ENCODE peak calls at places on chromosomes 2 and 18, in six cellular contexts. One of them, this sample, is unnamed.

GRCh38 chr2:3173031-3173430 is 204.6 kb downstream of the EIPR1 start:
- DNase-seq in tibial artery: peak; percentile 53
- DNase-seq in GM23248: no peak
- DNase-seq in heart right ventricle: no peak
- DNase-seq in CD8-positive, alpha-beta memory T cell: no peak
- DNase-seq in neural progenitor cell: no peak
- DNase-seq in this sample: no peak

GRCh38 chr2:187138240-187138639 is 289.3 kb upstream of the ZSWIM2 start:
- DNase-seq in heart right ventricle: peak; percentile 49
- DNase-seq in GM23248: peak; percentile 61
- DNase-seq in CD8-positive, alpha-beta memory T cell: no peak
- DNase-seq in neural progenitor cell: peak; percentile 59
- DNase-seq in tibial artery: no peak
- DNase-seq in this sample: no peak

GRCh38 chr2:238149841-238150572 is 8.8 kb upstream of the ERFE start:
- DNase-seq in GM23248: no peak
- DNase-seq in CD8-positive, alpha-beta memory T cell: no peak
- DNase-seq in tibial artery: no peak
- DNase-seq in neural progenitor cell: no peak
- DNase-seq in heart right ventricle: no peak
- DNase-seq in this sample: no peak

GRCh38 chr2:142872900-142873724 is 4.4 kb upstream of the KYNU start:
- DNase-seq in tibial artery: no peak
- DNase-seq in CD8-positive, alpha-beta memory T cell: no peak
- DNase-seq in heart right ventricle: no peak
- DNase-seq in neural progenitor cell: no peak
- DNase-seq in GM23248: peak; percentile 91
- DNase-seq in this sample: no peak

GRCh38 chr2:43636616-43637015 is 444 bp upstream of the PLEKHH2 start:
- DNase-seq in heart right ventricle: no peak
- DNase-seq in tibial artery: no peak
- DNase-seq in GM23248: no peak
- DNase-seq in CD8-positive, alpha-beta memory T cell: no peak
- DNase-seq in neural progenitor cell: no peak
- DNase-seq in this sample: no peak

GRCh38 chr2:57182941-57183340 is 863.7 kb upstream of the VRK2 start:
- DNase-seq in tibial artery: no peak
- DNase-seq in heart right ventricle: no peak
- DNase-seq in CD8-positive, alpha-beta memory T cell: no peak
- DNase-seq in neural progenitor cell: no peak
- DNase-seq in GM23248: peak; percentile 8
- DNase-seq in this sample: no peak

GRCh38 chr2:71934595-71935263 is 212.9 kb downstream of the CYP26B1 start:
- DNase-seq in CD8-positive, alpha-beta memory T cell: no peak
- DNase-seq in neural progenitor cell: no peak
- DNase-seq in GM23248: peak; percentile 92
- DNase-seq in heart right ventricle: no peak
- DNase-seq in tibial artery: peak; percentile 88
- DNase-seq in this sample: no peak

GRCh38 chr2:59706729-59707128 is 846.7 kb downstream of the BCL11A start:
- DNase-seq in neural progenitor cell: no peak
- DNase-seq in heart right ventricle: no peak
- DNase-seq in tibial artery: no peak
- DNase-seq in CD8-positive, alpha-beta memory T cell: no peak
- DNase-seq in GM23248: no peak
- DNase-seq in this sample: no peak

GRCh38 chr2:237962432-237963084 is 4.3 kb upstream of the UBE2F start:
- DNase-seq in neural progenitor cell: no peak
- DNase-seq in heart right ventricle: no peak
- DNase-seq in tibial artery: no peak
- DNase-seq in GM23248: no peak
- DNase-seq in CD8-positive, alpha-beta memory T cell: no peak
- DNase-seq in this sample: no peak

GRCh38 chr18:79574938-79575525 is 104.6 kb upstream of the CTDP1 start:
- DNase-seq in GM23248: no peak
- DNase-seq in neural progenitor cell: no peak
- DNase-seq in heart right ventricle: no peak
- DNase-seq in CD8-positive, alpha-beta memory T cell: no peak
- DNase-seq in tibial artery: peak; percentile 55
- DNase-seq in this sample: no peak

GRCh38 chr2:65395621-65396347 is 36.6 kb downstream of the SPRED2 start:
- DNase-seq in tibial artery: no peak
- DNase-seq in GM23248: no peak
- DNase-seq in heart right ventricle: no peak
- DNase-seq in neural progenitor cell: no peak
- DNase-seq in CD8-positive, alpha-beta memory T cell: no peak
- DNase-seq in this sample: no peak

GRCh38 chr2:121412349-121412748 is 118.3 kb upstream of the RNU4ATAC start:
- DNase-seq in GM23248: no peak
- DNase-seq in neural progenitor cell: no peak
- DNase-seq in heart right ventricle: no peak
- DNase-seq in CD8-positive, alpha-beta memory T cell: no peak
- DNase-seq in tibial artery: no peak
- DNase-seq in this sample: no peak

GRCh38 chr2:44137872-44138551 is 30.7 kb upstream of the PPM1B start:
- DNase-seq in GM23248: no peak
- DNase-seq in CD8-positive, alpha-beta memory T cell: no peak
- DNase-seq in neural progenitor cell: no peak
- DNase-seq in tibial artery: no peak
- DNase-seq in heart right ventricle: no peak
- DNase-seq in this sample: no peak

GRCh38 chr2:239378021-239378917 is 22.6 kb downstream of the HDAC4 start:
- DNase-seq in CD8-positive, alpha-beta memory T cell: no peak
- DNase-seq in neural progenitor cell: no peak
- DNase-seq in GM23248: peak; percentile 15
- DNase-seq in heart right ventricle: no peak
- DNase-seq in tibial artery: peak; percentile 62
- DNase-seq in this sample: no peak

GRCh38 chr18:24014986-24015896 is 687 bp downstream of the TTC39C start:
- DNase-seq in heart right ventricle: peak; percentile 22
- DNase-seq in GM23248: peak; percentile 93
- DNase-seq in tibial artery: peak; percentile 77
- DNase-seq in neural progenitor cell: peak; percentile 68
- DNase-seq in CD8-positive, alpha-beta memory T cell: peak; percentile 28
- DNase-seq in this sample: no peak

GRCh38 chr2:85604568-85605339 is 2.3 kb upstream of the TMEM150A start:
- DNase-seq in GM23248: peak; percentile 31
- DNase-seq in heart right ventricle: no peak
- DNase-seq in neural progenitor cell: no peak
- DNase-seq in CD8-positive, alpha-beta memory T cell: no peak
- DNase-seq in tibial artery: no peak
- DNase-seq in this sample: no peak

GRCh38 chr2:135667045-135667444 is 74.6 kb upstream of the UBXN4 start:
- DNase-seq in tibial artery: no peak
- DNase-seq in neural progenitor cell: no peak
- DNase-seq in heart right ventricle: no peak
- DNase-seq in CD8-positive, alpha-beta memory T cell: no peak
- DNase-seq in GM23248: no peak
- DNase-seq in this sample: no peak

GRCh38 chr18:2848145-2848878 is 1.5 kb downstream of the EMILIN2 start:
- DNase-seq in heart right ventricle: no peak
- DNase-seq in tibial artery: no peak
- DNase-seq in GM23248: peak; percentile 41
- DNase-seq in CD8-positive, alpha-beta memory T cell: no peak
- DNase-seq in neural progenitor cell: no peak
- DNase-seq in this sample: no peak

GRCh38 chr2:216520156-216520555 is 21.5 kb downstream of the RPL37A start:
- DNase-seq in GM23248: peak; percentile 49
- DNase-seq in CD8-positive, alpha-beta memory T cell: no peak
- DNase-seq in heart right ventricle: no peak
- DNase-seq in tibial artery: no peak
- DNase-seq in neural progenitor cell: no peak
- DNase-seq in this sample: no peak

GRCh38 chr2:199659207-199659606 is 191.8 kb downstream of the FTCDNL1 start:
- DNase-seq in CD8-positive, alpha-beta memory T cell: no peak
- DNase-seq in neural progenitor cell: peak; percentile 89
- DNase-seq in GM23248: peak; percentile 62
- DNase-seq in tibial artery: no peak
- DNase-seq in heart right ventricle: peak; percentile 18
- DNase-seq in this sample: no peak

GRCh38 chr18:22074343-22075070 is 94.9 kb upstream of the GATA6 start:
- DNase-seq in neural progenitor cell: no peak
- DNase-seq in GM23248: no peak
- DNase-seq in heart right ventricle: no peak
- DNase-seq in CD8-positive, alpha-beta memory T cell: no peak
- DNase-seq in tibial artery: peak; percentile 13
- DNase-seq in this sample: no peak
- H3K9me3 ChIP-seq in neural progenitor cell: no peaks in the 10 kb centered on the region
- H3K9me3 ChIP-seq in GM23248: no peaks in the 10 kb centered on the region
- H3K9me3 ChIP-seq in heart right ventricle: no peaks in the 10 kb centered on the region
- H3K9me3 ChIP-seq in CD8-positive, alpha-beta memory T cell: no peaks in the 10 kb centered on the region
- H3K9me3 ChIP-seq in tibial artery: no peaks in the 10 kb centered on the region
- H3K9me3 ChIP-seq in this sample: no peaks in the 10 kb centered on the region

DNA sequence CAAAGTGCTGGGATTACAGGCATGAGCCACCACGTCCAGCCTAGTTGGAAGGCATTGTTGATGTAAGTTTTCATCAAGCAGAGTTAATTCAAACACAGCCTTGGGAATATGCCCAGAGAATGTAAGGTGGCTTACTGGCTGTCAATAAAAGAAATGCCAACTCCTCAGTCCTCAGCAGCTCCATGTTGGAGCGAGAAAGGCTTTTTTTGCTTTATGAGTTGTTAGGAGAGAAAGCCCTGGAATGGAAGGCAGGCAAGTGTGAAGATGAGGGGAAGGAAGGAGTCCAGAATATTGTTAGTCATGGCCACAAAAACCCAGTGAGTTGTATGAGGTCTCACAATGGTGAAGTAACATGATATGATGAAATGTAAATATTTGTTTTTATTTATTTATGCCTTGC is 57.1 kb downstream of the MAP4K4 start:
- DNase-seq in GM23248: peak; percentile 83
- DNase-seq in CD8-positive, alpha-beta memory T cell: no peak
- DNase-seq in neural progenitor cell: no peak
- DNase-seq in heart right ventricle: no peak
- DNase-seq in tibial artery: no peak
- DNase-seq in this sample: no peak
- H3K4me1 ChIP-seq in GM23248: peaks cover 62% of the 10 kb centered on the region
- H3K4me1 ChIP-seq in CD8-positive, alpha-beta memory T cell: peaks cover 66% of the 10 kb centered on the region
- H3K4me1 ChIP-seq in neural progenitor cell: peaks cover 38% of the 10 kb centered on the region
- H3K4me1 ChIP-seq in heart right ventricle: peaks cover 80% of the 10 kb centered on the region
- H3K4me1 ChIP-seq in tibial artery: peaks cover 75% of the 10 kb centered on the region
- H3K4me1 ChIP-seq in this sample: peaks cover 17% of the 10 kb centered on the region

DNA sequence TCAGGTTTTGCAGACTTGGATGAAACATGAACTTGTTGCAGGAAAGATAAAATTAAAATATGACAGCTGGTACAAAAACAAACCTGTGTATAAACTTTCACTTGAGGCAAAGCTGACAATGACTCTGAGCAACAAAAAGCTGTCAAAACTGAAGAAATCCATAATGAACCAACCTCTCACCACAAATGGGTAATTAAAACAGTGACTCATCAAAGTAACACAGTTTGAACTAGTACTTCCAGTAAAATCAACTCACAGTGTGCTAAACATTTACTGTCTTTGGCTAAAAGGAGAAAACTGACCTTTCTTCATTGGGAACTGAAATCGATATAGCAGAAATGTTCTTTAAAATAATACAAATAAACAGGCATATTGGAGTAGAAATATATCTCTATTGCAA is 209.7 kb downstream of the WDPCP start:
- DNase-seq in tibial artery: no peak
- DNase-seq in CD8-positive, alpha-beta memory T cell: no peak
- DNase-seq in GM23248: no peak
- DNase-seq in heart right ventricle: no peak
- DNase-seq in neural progenitor cell: no peak
- DNase-seq in this sample: no peak
- H3K9me3 ChIP-seq in tibial artery: no peaks in the 10 kb centered on the region
- H3K9me3 ChIP-seq in CD8-positive, alpha-beta memory T cell: no peaks in the 10 kb centered on the region
- H3K9me3 ChIP-seq in GM23248: no peaks in the 10 kb centered on the region
- H3K9me3 ChIP-seq in heart right ventricle: no peaks in the 10 kb centered on the region
- H3K9me3 ChIP-seq in neural progenitor cell: no peaks in the 10 kb centered on the region
- H3K9me3 ChIP-seq in this sample: no peaks in the 10 kb centered on the region

GRCh38 chr2:54575379-54575888 is 119.3 kb downstream of the SPTBN1 start:
- DNase-seq in CD8-positive, alpha-beta memory T cell: no peak
- DNase-seq in heart right ventricle: no peak
- DNase-seq in tibial artery: no peak
- DNase-seq in neural progenitor cell: no peak
- DNase-seq in GM23248: peak; percentile 36
- DNase-seq in this sample: no peak
- H3K4me1 ChIP-seq in CD8-positive, alpha-beta memory T cell: peaks cover 99% of the 10 kb centered on the region
- H3K4me1 ChIP-seq in heart right ventricle: peaks cover 98% of the 10 kb centered on the region
- H3K4me1 ChIP-seq in tibial artery: peaks cover 85% of the 10 kb centered on the region
- H3K4me1 ChIP-seq in neural progenitor cell: peaks cover 38% of the 10 kb centered on the region
- H3K4me1 ChIP-seq in GM23248: peaks cover 49% of the 10 kb centered on the region
- H3K4me1 ChIP-seq in this sample: peaks cover 61% of the 10 kb centered on the region

GRCh38 chr18:14944838-14945237 is 196.9 kb downstream of the ANKRD30B start:
- DNase-seq in CD8-positive, alpha-beta memory T cell: no peak
- DNase-seq in heart right ventricle: no peak
- DNase-seq in tibial artery: no peak
- DNase-seq in GM23248: no peak
- DNase-seq in neural progenitor cell: no peak
- DNase-seq in this sample: no peak
- H3K9me3 ChIP-seq in CD8-positive, alpha-beta memory T cell: no peaks in the 10 kb centered on the region
- H3K9me3 ChIP-seq in heart right ventricle: no peaks in the 10 kb centered on the region
- H3K9me3 ChIP-seq in tibial artery: no peaks in the 10 kb centered on the region
- H3K9me3 ChIP-seq in GM23248: no peaks in the 10 kb centered on the region
- H3K9me3 ChIP-seq in neural progenitor cell: peaks cover 6% of the 10 kb centered on the region
- H3K9me3 ChIP-seq in this sample: no peaks in the 10 kb centered on the region

This sample was measured in esophagus squamous epithelium.